ENCODE peak calls at places on chromosomes 2 and 18, in ten cellular contexts. O is mammary epithelial cell, C is AG10803, U is lung, Y is coronary artery, F is astrocyte of the spinal cord, P is psoas muscle, G is choroid plexus epithelial cell, H is AG04450, L is cardiac muscle cell. I is an unnamed sample.

GRCh38 chr18:49161627-49162026 is 210.9 kb upstream of the SMAD7 start:
- DNase-seq in O (peak; percentile 23), C (peak; percentile 45), U (no peak), Y (no peak), F (peak; percentile 62), P (no peak), G (peak; percentile 83), H (peak; percentile 23), L (peak; percentile 62), I (peak; percentile 39)

GRCh38 chr2:96089356-96090180 is 26.8 kb downstream of the ADRA2B start:
- DNase-seq in O (no peak), C (no peak), U (no peak), Y (peak; percentile 52), F (no peak), P (peak; percentile 51), G (no peak), H (no peak), L (no peak), I (no peak)

GRCh38 chr2:110874565-110875383 is 142.4 kb downstream of the ACOXL start:
- DNase-seq in O (no peak), C (no peak), U (peak; percentile 38), Y (no peak), F (no peak), P (no peak), G (no peak), H (no peak), L (no peak), I (no peak)

GRCh38 chr2:47653909-47654789 is 128.8 kb upstream of the MSH6 start:
- DNase-seq in O (no peak), C (no peak), U (no peak), Y (no peak), F (no peak), P (no peak), G (peak; percentile 41), H (no peak), L (peak; percentile 74), I (no peak)

GRCh38 chr2:172561270-172561669 is 5.4 kb downstream of the PDK1 start:
- DNase-seq in O (no peak), C (no peak), U (no peak), Y (no peak), F (no peak), P (no peak), G (peak; percentile 27), H (no peak), L (no peak), I (no peak)

GRCh38 chr2:129892360-129892759 is 87.1 kb upstream of the RAB6C start:
- DNase-seq in O (no peak), C (no peak), U (no peak), Y (peak; percentile 40), F (no peak), P (no peak), G (no peak), H (no peak), L (no peak), I (no peak)

GRCh38 chr18:31677592-31677991 is 6.8 kb downstream of the B4GALT6 start:
- DNase-seq in O (no peak), C (no peak), U (no peak), Y (no peak), F (no peak), P (no peak), G (no peak), H (no peak), L (no peak), I (no peak)

GRCh38 chr2:75087726-75088125 is 111.6 kb downstream of the TACR1 start:
- DNase-seq in O (no peak), C (peak; percentile 49), U (no peak), Y (no peak), F (no peak), P (no peak), G (no peak), H (no peak), L (no peak), I (no peak)

GRCh38 chr18:77102246-77103040 is 30.1 kb downstream of the MBP start:
- DNase-seq in O (peak; percentile 67), C (peak; percentile 92), U (no peak), Y (no peak), F (peak; percentile 92), P (no peak), G (peak; percentile 94), H (peak; percentile 71), L (peak; percentile 81), I (peak; percentile 68)

GRCh38 chr2:193891021-193891420 is 1696.3 kb upstream of the TMEFF2 start:
- DNase-seq in O (no peak), C (no peak), U (no peak), Y (no peak), F (no peak), P (no peak), G (no peak), H (no peak), L (no peak), I (no peak)

GRCh38 chr2:158953926-158954763 is 14.3 kb upstream of the TANC1 start:
- DNase-seq in O (peak; percentile 65), C (peak; percentile 82), U (peak; percentile 64), Y (peak; percentile 83), F (peak; percentile 93), P (peak; percentile 74), G (peak; percentile 95), H (no peak), L (peak; percentile 97), I (peak; percentile 88)

GRCh38 chr18:37274309-37274987 is 291.1 kb downstream of the CELF4 start:
- DNase-seq in O (no peak), C (no peak), U (no peak), Y (no peak), F (no peak), P (no peak), G (no peak), H (no peak), L (no peak), I (no peak)
- H3K4me3 ChIP-seq in O (no peak overlapping the region), C (no peak overlapping the region), U (no peak overlapping the region), Y (no peak overlapping the region), F (no peak overlapping the region), P (no peak overlapping the region), G (no peak overlapping the region), H (no peak overlapping the region), L (no peak overlapping the region), I (no peak overlapping the region)

DNA sequence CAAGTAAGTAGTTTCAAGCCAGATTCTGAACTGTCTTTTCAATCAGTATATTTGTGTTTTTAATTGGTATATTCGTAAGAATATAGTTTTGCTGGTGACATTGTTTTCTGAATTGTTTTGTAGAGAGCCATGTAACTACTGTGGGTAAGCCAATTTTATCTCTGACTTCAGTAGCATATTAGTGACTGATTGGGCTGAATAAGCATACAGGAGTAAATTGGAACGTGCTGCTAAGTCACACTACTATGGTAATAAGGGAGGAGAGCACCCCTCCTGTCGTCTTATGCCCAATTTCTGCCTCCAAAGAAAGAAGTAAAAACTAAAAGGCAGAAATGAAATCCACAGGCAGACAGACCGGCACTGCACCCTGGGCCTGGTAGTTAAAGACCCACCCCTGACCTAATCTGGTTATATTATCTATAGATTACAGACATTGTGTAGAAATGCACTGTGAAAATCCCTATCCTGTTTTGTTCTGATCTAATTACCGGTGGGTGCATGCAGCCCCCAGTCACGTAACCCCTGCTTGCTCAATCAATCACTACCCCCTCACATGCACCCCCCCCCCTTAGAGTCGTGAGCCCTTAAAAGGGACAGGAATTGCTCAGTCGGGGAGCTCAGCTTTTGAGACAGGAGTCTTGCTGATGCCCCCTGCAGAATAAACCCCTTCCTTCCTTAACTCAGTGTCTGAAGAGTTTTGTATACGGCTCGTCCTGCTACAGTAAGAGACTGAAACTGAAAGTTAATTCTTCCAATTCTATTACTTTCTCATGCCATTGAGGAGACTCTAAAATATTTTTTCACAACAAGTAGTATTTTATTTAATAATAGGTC is 166.9 kb downstream of the ZNF804A start:
- DNase-seq in O (no peak), C (no peak), U (no peak), Y (no peak), F (peak; percentile 12), P (no peak), G (peak; percentile 11), H (no peak), L (no peak), I (no peak)
- H3K4me3 ChIP-seq in O (no peak overlapping the region), C (no peak overlapping the region), U (no peak overlapping the region), Y (peak overlapping the region; percentile 33), F (peak overlapping the region; percentile 24), P (no peak overlapping the region), G (no peak overlapping the region), H (no peak overlapping the region), L (no peak overlapping the region), I (no peak overlapping the region)

GRCh38 chr2:235194351-235194750 is 242.5 kb downstream of the SH3BP4 start:
- DNase-seq in O (peak; percentile 9), C (no peak), U (no peak), Y (no peak), F (no peak), P (no peak), G (no peak), H (no peak), L (no peak), I (no peak)

GRCh38 chr2:235194836-235195235 is 243.0 kb downstream of the SH3BP4 start:
- DNase-seq in O (no peak), C (no peak), U (no peak), Y (no peak), F (no peak), P (no peak), G (no peak), H (no peak), L (no peak), I (no peak)

GRCh38 chr2:235187806-235188205 is 236.0 kb downstream of the SH3BP4 start:
- DNase-seq in O (no peak), C (no peak), U (no peak), Y (no peak), F (no peak), P (no peak), G (no peak), H (no peak), L (no peak), I (no peak)

GRCh38 chr2:235191933-235192332 is 240.1 kb downstream of the SH3BP4 start:
- DNase-seq in O (no peak), C (peak; percentile 31), U (no peak), Y (no peak), F (no peak), P (no peak), G (no peak), H (no peak), L (peak; percentile 42), I (no peak)

DNA sequence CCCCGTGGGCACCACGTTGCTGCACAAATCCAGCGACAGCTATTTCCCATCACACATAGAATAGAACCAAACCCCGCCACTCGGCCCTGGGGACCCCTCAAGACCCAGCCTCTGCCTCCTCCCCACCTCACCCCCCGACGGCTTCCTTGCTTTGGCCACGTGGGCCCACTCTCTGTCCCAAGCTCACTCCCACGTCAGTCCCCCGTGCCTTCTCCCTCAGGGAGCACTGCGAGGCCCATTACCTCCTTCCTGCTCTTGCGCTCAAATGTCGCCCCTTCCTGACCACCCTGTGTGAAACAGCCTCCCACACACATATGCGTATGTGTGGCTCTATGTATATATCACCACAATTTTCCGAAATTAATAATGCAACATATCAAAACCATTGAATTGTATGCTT is 239.7 kb downstream of the SH3BP4 start:
- DNase-seq in O (no peak), C (no peak), U (no peak), Y (no peak), F (no peak), P (no peak), G (no peak), H (no peak), L (no peak), I (no peak)
- H3K4me3 ChIP-seq in O (no peak overlapping the region), C (peak overlapping the region; percentile 41), U (no peak overlapping the region), Y (no peak overlapping the region), F (no peak overlapping the region), P (no peak overlapping the region), G (no peak overlapping the region), H (no peak overlapping the region), L (no peak overlapping the region), I (no peak overlapping the region)

GRCh38 chr18:63223837-63224236 is 95.7 kb downstream of the BCL2 start:
- DNase-seq in O (no peak), C (no peak), U (no peak), Y (no peak), F (no peak), P (no peak), G (no peak), H (no peak), L (no peak), I (no peak)
- H3K4me3 ChIP-seq in O (no peak overlapping the region), C (no peak overlapping the region), U (no peak overlapping the region), Y (no peak overlapping the region), F (no peak overlapping the region), P (no peak overlapping the region), G (no peak overlapping the region), H (no peak overlapping the region), L (no peak overlapping the region), I (no peak overlapping the region)

I was measured in skeletal muscle cell.